ENCODE peak calls at places on chromosomes 7 and 10, in five cellular contexts. O is HepG2, D is astrocyte, P is HCT116, B is mammary epithelial cell. N is an unnamed sample. For H3K79me2, the result is how much of the 10 kb centered on the place peaks cover.

GRCh38 chr7:55178863-55179773 is 160.3 kb downstream of the EGFR start:
- DNase-seq in D (no peak), P (no peak), O (peak), B (no peak), N (peak)

GRCh38 chr7:103116511-103116910 is 32.4 kb downstream of the NAPEPLD start:
- DNase-seq in D (no peak), P (no peak), O (no peak), B (no peak), N (no peak)

GRCh38 chr7:23246540-23246939 is at the start of gene GPNMB:
- DNase-seq in B (peak), P (no peak), O (no peak), D (peak), N (peak)

GRCh38 chr10:83995932-83996331 is 143.4 kb upstream of the GHITM start:
- DNase-seq in D (no peak), O (no peak), B (no peak), P (no peak), N (no peak)

GRCh38 chr10:73827346-73828089 is 16.1 kb upstream of the NDST2 start:
- DNase-seq in D (no peak), B (peak), P (no peak), O (no peak), N (no peak)

GRCh38 chr7:51141451-51141971 is 175.1 kb downstream of the COBL start:
- DNase-seq in B (peak), D (no peak), O (no peak), P (no peak), N (peak)

GRCh38 chr7:105268056-105268455 is 120.7 kb downstream of the SRPK2 start:
- DNase-seq in O (no peak), D (peak), P (no peak), B (peak), N (peak)

GRCh38 chr10:104449402-104449801 is 95.8 kb downstream of the CFAP58 start:
- DNase-seq in P (no peak), O (no peak), B (no peak), D (peak), N (no peak)

GRCh38 chr10:77164616-77165311 is 472.8 kb downstream of the KCNMA1 start:
- DNase-seq in B (peak), P (no peak), O (no peak), D (peak), N (no peak)

GRCh38 chr7:82114237-82114636 is 329.3 kb downstream of the CACNA2D1 start:
- DNase-seq in O (no peak), D (no peak), P (no peak), B (no peak), N (no peak)

GRCh38 chr7:106452031-106452851 is 167.5 kb upstream of the NAMPT start:
- DNase-seq in B (peak), O (no peak), D (no peak), P (no peak), N (no peak)

GRCh38 chr10:129108378-129108777 is 358.7 kb upstream of the MGMT start:
- DNase-seq in P (no peak), B (no peak), D (no peak), O (no peak), N (no peak)

GRCh38 chr7:26035552-26035951 is 116.4 kb upstream of the NFE2L3 start:
- DNase-seq in B (no peak), O (no peak), P (no peak), D (no peak), N (no peak)

GRCh38 chr7:135772639-135773019 is 24.0 kb upstream of the FAM180A start:
- DNase-seq in P (no peak), D (no peak), O (no peak), B (no peak), N (no peak)

GRCh38 chr10:105872665-105873064 is 1231.6 kb downstream of the SORCS3 start:
- DNase-seq in P (no peak), B (no peak), O (no peak), D (no peak), N (no peak)

GRCh38 chr10:7311256-7312178 is 99.3 kb downstream of the SFMBT2 start:
- DNase-seq in P (no peak), O (no peak), D (peak), B (no peak), N (peak)

GRCh38 chr10:34319197-34319846 is 495.8 kb downstream of the PARD3 start:
- DNase-seq in P (peak), O (peak), D (peak), B (peak), N (peak)

GRCh38 chr10:5589963-5590511 is 65.3 kb downstream of the CALML3 start:
- DNase-seq in D (peak), P (no peak), O (no peak), B (peak), N (no peak)

GRCh38 chr7:152607007-152607406 is 68.9 kb downstream of the XRCC2 start:
- DNase-seq in O (no peak), P (no peak), B (no peak), D (no peak), N (no peak)

GRCh38 chr10:131817866-131818509 is 82.8 kb upstream of the PPP2R2D start:
- DNase-seq in P (no peak), D (no peak), O (no peak), B (no peak), N (no peak)

GRCh38 chr7:29146082-29146706 is at the start of gene CPVL:
- DNase-seq in O (peak), D (no peak), B (no peak), P (peak), N (peak)

GRCh38 chr7:158353606-158354570 is 233.7 kb downstream of the PTPRN2 start:
- DNase-seq in B (no peak), D (no peak), O (peak), P (peak), N (no peak)

GRCh38 chr10:68784476-68784875 is 42.9 kb upstream of the STOX1 start:
- DNase-seq in B (no peak), O (no peak), P (no peak), D (peak), N (no peak)

DNA sequence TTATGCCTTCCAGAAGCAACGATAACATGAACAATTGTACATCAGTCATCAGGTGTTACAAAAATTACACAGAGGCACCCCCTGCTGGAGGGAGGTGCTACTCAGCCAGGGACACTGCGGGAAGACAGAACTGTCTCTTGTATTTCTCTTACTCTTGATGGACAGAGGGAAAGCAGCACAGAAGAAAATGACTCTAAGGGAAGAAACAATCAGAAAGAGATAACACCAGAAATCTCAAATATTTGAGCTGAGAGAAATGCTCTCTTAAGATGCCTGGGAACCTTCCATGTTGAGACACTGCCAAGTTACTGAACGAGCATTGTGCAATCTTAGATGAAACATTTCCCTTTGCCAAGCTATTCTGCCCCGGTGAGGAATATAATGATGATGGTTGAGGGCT is 227.6 kb upstream of the NPSR1 start:
- DNase-seq in P (peak), D (peak), O (peak), B (peak), N (peak)
- TF ChIP-seq CTCF in P (peak), D (peak), O (peak), B (peak), N (peak)

DNA sequence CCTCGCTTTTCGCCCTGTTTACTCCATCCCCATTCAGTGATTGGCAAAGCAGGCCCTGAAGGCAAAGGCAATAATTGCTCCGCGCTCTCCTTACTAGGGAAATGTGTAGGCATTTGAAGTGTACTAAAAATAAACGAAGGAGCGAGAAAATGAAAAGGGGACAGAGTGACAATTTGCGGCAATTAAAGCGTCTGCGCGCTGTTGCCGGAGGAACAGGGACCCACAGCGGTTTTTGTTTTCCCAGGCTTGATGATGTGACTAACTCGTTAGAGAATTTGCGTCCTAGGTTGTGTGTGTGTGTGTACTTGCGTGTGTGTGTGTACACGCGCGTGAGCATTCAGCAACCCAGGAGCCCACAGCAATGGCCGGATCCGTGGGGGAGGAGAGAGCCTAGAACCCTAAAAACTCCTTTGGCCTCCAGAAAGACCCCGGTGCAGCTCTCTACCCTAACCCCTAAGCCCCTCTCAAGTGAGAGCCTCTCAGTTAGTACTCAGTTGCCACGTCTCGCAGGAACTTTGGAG is 7.8 kb upstream of the DLX6 start:
- DNase-seq in D (no peak), O (no peak), B (no peak), P (no peak), N (no peak)
- H3K4me2 ChIP-seq in D (no peak), O (no peak), B (no peak), P (no peak), N (peak)

GRCh38 chr7:32506266-32507054 is 11.2 kb downstream of the AVL9 start:
- DNase-seq in D (peak), B (peak), P (peak), O (peak), N (no peak)
- H3K79me2 ChIP-seq in D (half or more), B (half or more), P (half or more), O (half or more), N (half or more)

GRCh38 chr7:43927810-43928209 is 1.6 kb downstream of the UBE2D4 start:
- DNase-seq in B (no peak), P (no peak), O (no peak), D (no peak), N (no peak)

GRCh38 chr7:43922726-43923125 is 3.5 kb upstream of the UBE2D4 start:
- DNase-seq in O (no peak), B (no peak), P (no peak), D (no peak), N (no peak)

GRCh38 chr7:43929529-43930457 is 3.6 kb downstream of the UBE2D4 start:
- DNase-seq in O (no peak), D (no peak), B (no peak), P (no peak), N (no peak)

GRCh38 chr7:43921423-43921822 is 4.8 kb upstream of the UBE2D4 start:
- DNase-seq in D (no peak), B (no peak), O (no peak), P (no peak), N (no peak)

GRCh38 chr7:43926193-43927043 is at the start of gene UBE2D4:
- DNase-seq in P (peak), B (peak), D (peak), O (peak), N (peak)
- TF ChIP-seq CTCF in P (no peak), B (no peak), D (no peak), O (peak), N (peak)

GRCh38 chr7:13987395-13987794 is 2.1 kb downstream of the ETV1 start:
- DNase-seq in O (no peak), B (no peak), P (no peak), D (peak), N (no peak)
- H3K4me2 ChIP-seq in O (no peak), B (peak), P (no peak), D (peak), N (peak)

DNA sequence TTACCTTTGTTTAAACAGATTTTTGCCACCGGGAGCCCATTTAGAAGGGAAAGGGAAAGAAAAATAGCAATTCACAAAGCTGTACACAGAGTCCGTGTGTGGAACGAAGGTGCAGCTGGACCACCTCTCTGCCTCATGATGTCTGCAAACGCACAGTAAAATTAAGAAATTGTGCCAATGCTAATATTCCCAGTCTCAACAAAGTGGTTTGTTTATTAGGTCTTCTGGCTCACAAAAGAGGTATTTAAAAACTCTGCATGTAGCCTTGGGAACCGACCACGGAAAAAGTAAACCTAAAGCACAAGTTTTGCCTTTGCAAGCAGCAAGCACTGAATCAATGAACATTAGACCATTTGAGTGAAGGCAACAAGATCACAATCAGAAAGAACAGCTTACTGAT is 57.7 kb downstream of the CREB3L2 start:
- DNase-seq in O (no peak), P (no peak), B (no peak), D (peak), N (no peak)
- H3K79me2 ChIP-seq in O (half or more), P (under half), B (half or more), D (half or more), N (half or more)

GRCh38 chr10:90969947-90970673 is 49.2 kb upstream of the ANKRD1 start:
- DNase-seq in P (no peak), B (peak), D (peak), O (peak), N (no peak)
- TF ChIP-seq CTCF in P (no peak), B (peak), D (no peak), O (peak), N (peak)

GRCh38 chr7:33854178-33854577 is 51.2 kb upstream of the BMPER start:
- DNase-seq in B (peak), D (peak), P (no peak), O (no peak), N (no peak)
- H3K4me2 ChIP-seq in B (no peak), D (peak), P (no peak), O (no peak), N (no peak)